ENCODE peak calls at places on chromosomes 11 and 22, in four cellular contexts. A is fibroblast of lung, T is posterior vena cava, M is cerebellar cortex. J is an unnamed sample.
A peak's percentile ranks its signal among the peaks of the same experiment; 100 is the strongest.

GRCh38 chr22:31337178-31337577 is 9.0 kb downstream of the PATZ1 start:
- DNase-seq in M (no peak), T (no peak), A (no peak), J (peak; percentile 86)

GRCh38 chr22:20249797-20250354 is 18.2 kb downstream of the RTN4R start:
- DNase-seq in M (peak; percentile 59), A (peak; percentile 39), T (no peak), J (peak; percentile 17)

GRCh38 chr11:134512791-134513538 is 100.9 kb upstream of the B3GAT1 start:
- DNase-seq in T (peak; percentile 74), A (no peak), M (no peak), J (no peak)

GRCh38 chr11:65434057-65434666 is 11.6 kb downstream of the NEAT1 start:
- DNase-seq in M (peak; percentile 18), T (no peak), A (peak; percentile 33), J (peak; percentile 30)

GRCh38 chr22:47014946-47015345 is 252.5 kb downstream of the TBC1D22A start:
- DNase-seq in M (no peak), A (no peak), T (peak; percentile 43), J (no peak)

GRCh38 chr11:94639901-94640721 is 72.9 kb downstream of the PIWIL4 start:
- DNase-seq in A (no peak), M (no peak), T (no peak), J (no peak)

GRCh38 chr22:37484115-37485005 is 1.8 kb downstream of the MFNG start:
- DNase-seq in T (peak; percentile 95), A (no peak), M (no peak), J (no peak)

GRCh38 chr11:119717839-119718534 is 11.0 kb downstream of the NECTIN1 start:
- DNase-seq in A (peak; percentile 64), T (no peak), M (no peak), J (no peak)

J was measured in kidney tubule cell.